ENCODE peak calls at places on chromosomes 5 and 9, in six cellular contexts. E, O, S, K, R and V are unnamed samples.

GRCh38 chr5:119322948-119323629 is 32.7 kb upstream of the TNFAIP8 start:
- DNase-seq in E (no peak), K (no peak), R (no peak), O (no peak), S (no peak), V (no peak)

GRCh38 chr9:87333802-87334201 is 163.9 kb upstream of the DAPK1 start:
- DNase-seq in S (no peak), K (no peak), E (no peak), O (no peak), R (no peak), V (no peak)

GRCh38 chr5:72353046-72353445 is 32.9 kb downstream of the PTCD2 start:
- DNase-seq in S (no peak), O (peak; percentile 69), R (no peak), K (no peak), E (no peak), V (no peak)

GRCh38 chr9:5864446-5864845 is 26.2 kb upstream of the MLANA start:
- DNase-seq in K (no peak), E (no peak), O (no peak), R (no peak), S (no peak), V (no peak)

GRCh38 chr5:76986828-76987526 is 34.1 kb downstream of the CRHBP start:
- DNase-seq in R (no peak), K (no peak), E (no peak), S (no peak), O (no peak), V (no peak)

GRCh38 chr5:41524174-41524573 is 13.8 kb upstream of the PLCXD3 start:
- DNase-seq in K (no peak), S (no peak), O (no peak), E (no peak), R (no peak), V (no peak)

GRCh38 chr9:124795881-124796415 is 19.0 kb downstream of the OLFML2A start:
- DNase-seq in R (no peak), O (no peak), E (no peak), S (no peak), K (no peak), V (no peak)

GRCh38 chr5:142013734-142014495 is 1.1 kb upstream of the GNPDA1 start:
- DNase-seq in E (no peak), S (no peak), R (no peak), K (no peak), O (no peak), V (no peak)

GRCh38 chr9:132903574-132904495 is 25.1 kb downstream of the SPACA9 start:
- DNase-seq in R (no peak), K (no peak), O (peak; percentile 4), E (no peak), S (no peak), V (no peak)

GRCh38 chr5:114265661-114266060 is 96.2 kb upstream of the KCNN2 start:
- DNase-seq in O (no peak), R (no peak), K (no peak), S (no peak), E (no peak), V (no peak)

GRCh38 chr5:78102498-78102897 is 192.0 kb downstream of the AP3B1 start:
- DNase-seq in O (no peak), K (no peak), S (no peak), E (no peak), R (no peak), V (no peak)

GRCh38 chr5:89384391-89384790 is 501.4 kb upstream of the MEF2C start:
- DNase-seq in O (no peak), K (no peak), R (no peak), E (no peak), S (no peak), V (no peak)

GRCh38 chr5:18220631-18221030 is 586.4 kb downstream of the TAF11L14 start:
- DNase-seq in S (no peak), E (no peak), O (no peak), R (no peak), K (no peak), V (no peak)

GRCh38 chr9:131707677-131708612 is 31.9 kb downstream of the RAPGEF1 start:
- DNase-seq in K (no peak), O (peak; percentile 22), R (no peak), E (no peak), S (no peak), V (no peak)

GRCh38 chr5:82174128-82174918 is 103.8 kb downstream of the RPS23 start:
- DNase-seq in S (peak; percentile 4), R (peak; percentile 25), E (peak; percentile 35), K (peak; percentile 56), O (peak; percentile 53), V (peak; percentile 65)

GRCh38 chr9:80030801-80031200 is 459.0 kb downstream of the TLE4 start:
- DNase-seq in E (no peak), S (no peak), R (no peak), K (no peak), O (no peak), V (no peak)

GRCh38 chr9:136373300-136374182 is at the start of gene CARD9:
- DNase-seq in R (no peak), S (no peak), E (no peak), O (no peak), K (no peak), V (no peak)

GRCh38 chr9:130336027-130336595 is 70.6 kb downstream of the HMCN2 start:
- DNase-seq in S (no peak), K (no peak), R (no peak), E (no peak), O (no peak), V (no peak)

GRCh38 chr9:123080444-123080843 is 47.0 kb downstream of the GPR21 start:
- DNase-seq in R (no peak), O (no peak), S (no peak), E (no peak), K (no peak), V (no peak)

GRCh38 chr5:141565826-141566575 is 52.8 kb downstream of the DIAPH1 start:
- DNase-seq in S (no peak), K (no peak), O (no peak), R (no peak), E (no peak), V (no peak)

GRCh38 chr5:14325369-14325768 is 182.2 kb downstream of the TRIO start:
- DNase-seq in E (no peak), K (no peak), S (no peak), R (no peak), O (no peak), V (no peak)

GRCh38 chr9:136803551-136804508 is 3.9 kb upstream of the RABL6 start:
- DNase-seq in R (no peak), E (no peak), K (no peak), O (no peak), S (no peak), V (no peak)

GRCh38 chr5:151222769-151223446 is 984 bp downstream of the CCDC69 start:
- DNase-seq in O (no peak), R (peak; percentile 42), S (no peak), E (no peak), K (no peak), V (peak; percentile 81)

GRCh38 chr5:102998224-102998623 is 121.7 kb downstream of the GIN1 start:
- DNase-seq in R (no peak), E (no peak), O (no peak), K (no peak), S (no peak), V (no peak)

GRCh38 chr5:128271859-128272446 is 188.4 kb downstream of the SLC12A2 start:
- DNase-seq in S (no peak), E (no peak), K (no peak), R (no peak), O (peak; percentile 96), V (no peak)

GRCh38 chr9:96140401-96141180 is 161.4 kb downstream of the HSD17B3 start:
- DNase-seq in O (no peak), S (no peak), R (no peak), E (no peak), K (no peak), V (no peak)

GRCh38 chr9:99011161-99011709 is 67.5 kb downstream of the COL15A1 start:
- DNase-seq in E (no peak), S (no peak), O (no peak), R (no peak), K (no peak), V (peak; percentile 34)

GRCh38 chr9:106066937-106067545 is 372.7 kb downstream of the TMEM38B start:
- DNase-seq in E (no peak), K (no peak), O (no peak), S (no peak), R (no peak), V (no peak)

GRCh38 chr9:105331755-105332154 is 87.3 kb downstream of the SLC44A1 start:
- DNase-seq in K (no peak), R (no peak), E (no peak), S (no peak), O (no peak), V (no peak)

GRCh38 chr5:132116072-132116471 is 42.5 kb downstream of the CSF2 start:
- DNase-seq in O (no peak), S (no peak), E (no peak), K (no peak), R (no peak), V (no peak)

GRCh38 chr9:35464056-35465025 is 25.6 kb upstream of the RUSC2 start:
- DNase-seq in K (no peak), R (no peak), S (no peak), O (no peak), E (no peak), V (no peak)